ENCODE peak calls at places on chromosomes 7 and 10, in ten cellular contexts. S is upper lobe of right lung, A is pancreas, K is cardiac muscle cell, W is MM.1S, Z is lung, Q is stomach, H is kidney, P is prostate gland, C is left ventricle myocardium inferior. B is an unnamed sample. For H3K4me1, the result is how much of the 10 kb centered on the place peaks cover.

GRCh38 chr10:101625821-101626412 is 37.8 kb downstream of the DPCD start:
- DNase-seq in S (peak), A (no peak), K (no peak), W (no peak), Z (no peak), Q (no peak), H (peak), P (no peak), C (no peak), B (no peak)

GRCh38 chr10:96904648-96905047 is 72.5 kb downstream of the LCOR start:
- DNase-seq in S (no peak), A (no peak), K (no peak), W (no peak), Z (no peak), Q (no peak), H (no peak), P (no peak), C (no peak), B (no peak)

GRCh38 chr7:29483219-29484104 is 80.2 kb upstream of the PRR15 start:
- DNase-seq in S (no peak), A (no peak), K (no peak), W (no peak), Z (no peak), Q (no peak), H (no peak), P (no peak), C (peak), B (no peak)

GRCh38 chr7:96322847-96323461 is 1.1 kb upstream of the SLC25A13 start:
- DNase-seq in S (no peak), A (no peak), K (no peak), W (no peak), Z (no peak), Q (no peak), H (no peak), P (no peak), C (no peak), B (no peak)

GRCh38 chr7:116592445-116592844 is 67.6 kb downstream of the CAV1 start:
- DNase-seq in S (no peak), A (no peak), K (no peak), W (no peak), Z (peak), Q (peak), H (no peak), P (no peak), C (peak), B (no peak)

GRCh38 chr10:69757553-69758309 is 44.0 kb upstream of the COL13A1 start:
- DNase-seq in S (no peak), A (no peak), K (peak), W (no peak), Z (no peak), Q (peak), H (peak), P (no peak), C (peak), B (no peak)

GRCh38 chr7:157336383-157337315 is at the start of gene DNAJB6:
- DNase-seq in S (peak), A (peak), K (peak), W (peak), Z (peak), Q (peak), H (peak), P (peak), C (peak), B (peak)

GRCh38 chr10:45308707-45309106 is 6.7 kb downstream of the OR13A1 start:
- DNase-seq in S (no peak), A (no peak), K (peak), W (peak), Z (no peak), Q (no peak), H (no peak), P (no peak), C (no peak), B (no peak)

GRCh38 chr7:142371586-142372377 is 113.9 kb upstream of the PRSS58 start:
- DNase-seq in S (no peak), A (no peak), K (no peak), W (no peak), Z (no peak), Q (no peak), H (no peak), P (no peak), C (no peak), B (no peak)

GRCh38 chr7:135274495-135275268 is 41.0 kb downstream of the STRA8 start:
- DNase-seq in S (no peak), A (peak), K (peak), W (peak), Z (peak), Q (peak), H (no peak), P (peak), C (peak), B (peak)

GRCh38 chr7:66758964-66759628 is 18.6 kb downstream of the RABGEF1 start:
- DNase-seq in S (no peak), A (no peak), K (no peak), W (no peak), Z (no peak), Q (no peak), H (no peak), P (no peak), C (no peak), B (no peak)

GRCh38 chr10:17848646-17849045 is 39.5 kb downstream of the MRC1 start:
- DNase-seq in S (no peak), A (no peak), K (no peak), W (no peak), Z (no peak), Q (no peak), H (no peak), P (no peak), C (no peak), B (no peak)

GRCh38 chr10:17851611-17852010 is 42.5 kb downstream of the MRC1 start:
- DNase-seq in S (peak), A (no peak), K (no peak), W (no peak), Z (peak), Q (no peak), H (no peak), P (no peak), C (peak), B (no peak)

GRCh38 chr10:17850526-17850925 is 41.4 kb downstream of the MRC1 start:
- DNase-seq in S (no peak), A (no peak), K (no peak), W (no peak), Z (no peak), Q (no peak), H (no peak), P (no peak), C (no peak), B (no peak)

DNA sequence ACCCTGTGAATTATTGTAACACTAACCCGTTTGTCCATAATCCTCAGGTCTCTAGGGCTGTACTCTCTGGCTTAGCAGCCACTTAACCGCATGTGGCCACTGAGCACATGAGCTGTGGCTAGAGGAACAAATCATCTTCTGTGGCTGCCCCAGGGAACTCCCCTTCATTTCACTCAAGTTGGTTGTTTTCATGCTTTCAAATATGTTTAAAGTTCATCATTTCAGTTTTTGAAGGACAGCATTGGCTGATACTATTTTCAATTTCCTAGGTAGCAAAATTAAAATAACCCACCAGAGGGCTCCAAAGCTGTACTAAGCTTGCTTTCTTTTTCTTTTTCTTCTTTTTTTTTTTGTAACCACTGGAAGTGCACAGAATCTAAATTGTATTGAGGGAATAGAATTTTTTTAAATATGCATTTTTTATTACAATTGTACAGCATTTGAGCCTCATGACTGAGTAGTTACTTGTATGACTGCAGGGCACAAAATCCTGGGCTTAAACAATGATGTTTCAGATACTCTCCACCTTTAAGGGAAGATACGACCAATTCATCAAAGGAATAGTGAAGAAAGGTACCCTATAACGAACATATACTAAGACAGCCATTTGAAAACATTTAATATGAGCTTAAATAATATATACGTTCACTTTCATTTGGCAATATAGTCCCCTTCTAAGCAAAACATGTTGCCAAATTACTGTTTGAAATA is 38.6 kb downstream of the MRC1 start:
- DNase-seq in S (no peak), A (no peak), K (peak), W (peak), Z (no peak), Q (no peak), H (no peak), P (no peak), C (no peak), B (peak)
- TF ChIP-seq CTCF in S (peak), A (peak), K (peak), W (peak), Z (peak), Q (no peak), H (peak), P (no peak), C (peak), B (peak)

GRCh38 chr10:114374141-114374791 is 30.0 kb downstream of the AFAP1L2 start:
- DNase-seq in S (no peak), A (peak), K (no peak), W (no peak), Z (no peak), Q (no peak), H (peak), P (no peak), C (peak), B (no peak)

GRCh38 chr10:114376523-114376922 is 27.8 kb downstream of the AFAP1L2 start:
- DNase-seq in S (no peak), A (no peak), K (no peak), W (no peak), Z (no peak), Q (no peak), H (no peak), P (no peak), C (no peak), B (no peak)

GRCh38 chr10:114370993-114371392 is 33.3 kb downstream of the AFAP1L2 start:
- DNase-seq in S (no peak), A (no peak), K (no peak), W (no peak), Z (no peak), Q (no peak), H (no peak), P (no peak), C (no peak), B (no peak)

GRCh38 chr10:114372179-114372578 is 32.1 kb downstream of the AFAP1L2 start:
- DNase-seq in S (no peak), A (no peak), K (no peak), W (no peak), Z (no peak), Q (no peak), H (no peak), P (no peak), C (no peak), B (peak)

DNA sequence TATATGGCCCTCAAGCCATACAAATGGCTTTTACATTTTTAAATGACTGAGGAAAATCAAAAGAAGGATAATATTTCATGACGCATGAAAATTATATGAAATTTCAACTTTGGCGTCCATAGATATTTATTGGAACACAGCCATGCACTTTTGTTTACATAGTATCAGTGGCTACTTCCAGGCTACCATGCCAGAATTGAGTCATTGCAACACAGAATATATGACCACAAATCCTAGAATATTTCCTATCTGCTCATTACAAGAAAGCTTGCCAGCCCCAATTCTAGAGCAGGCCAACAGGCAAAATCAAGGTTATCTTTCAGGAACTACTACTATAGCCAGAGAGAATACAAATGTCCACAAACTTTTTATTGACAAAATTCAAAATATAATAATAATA is 29.2 kb downstream of the AFAP1L2 start:
- DNase-seq in S (no peak), A (no peak), K (no peak), W (no peak), Z (no peak), Q (no peak), H (no peak), P (no peak), C (no peak), B (no peak)
- H3K4me1 ChIP-seq in S (under half), A (under half), K (under half), W (under half), Z (under half), Q (under half), H (under half), P (under half), C (under half), B (under half)

GRCh38 chr10:88978463-88978862 is 12.1 kb upstream of the FAS start:
- DNase-seq in S (no peak), A (no peak), K (no peak), W (no peak), Z (no peak), Q (no peak), H (no peak), P (no peak), C (no peak), B (no peak)

GRCh38 chr10:88975377-88975720 is 15.2 kb upstream of the FAS start:
- DNase-seq in S (no peak), A (no peak), K (no peak), W (no peak), Z (no peak), Q (no peak), H (no peak), P (no peak), C (no peak), B (no peak)

GRCh38 chr10:88974446-88975376 is 15.9 kb upstream of the FAS start:
- DNase-seq in S (no peak), A (no peak), K (no peak), W (peak), Z (no peak), Q (no peak), H (no peak), P (no peak), C (no peak), B (no peak)

GRCh38 chr10:88971668-88972067 is 18.9 kb upstream of the FAS start:
- DNase-seq in S (no peak), A (no peak), K (no peak), W (no peak), Z (no peak), Q (no peak), H (no peak), P (no peak), C (no peak), B (no peak)

DNA sequence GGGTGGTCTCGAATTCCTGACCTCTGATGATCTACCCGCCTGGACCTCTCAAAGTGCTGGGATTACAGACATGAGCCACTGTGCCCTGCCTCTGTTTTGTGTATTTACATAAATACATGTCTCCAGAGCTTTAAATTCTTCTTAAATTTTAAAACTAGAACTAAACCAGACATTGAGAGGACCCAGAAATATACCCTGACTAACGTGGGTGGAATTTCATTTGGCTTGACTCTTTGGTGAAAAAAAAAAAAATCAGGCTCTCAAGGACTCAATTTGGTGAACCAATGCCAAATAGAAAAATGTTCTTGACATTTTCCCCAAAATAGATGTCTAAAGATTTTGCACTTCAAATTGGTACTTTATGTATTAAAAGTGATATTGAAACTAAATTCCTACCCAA is 16.6 kb upstream of the FAS start:
- DNase-seq in S (no peak), A (no peak), K (no peak), W (no peak), Z (no peak), Q (no peak), H (no peak), P (no peak), C (no peak), B (no peak)
- H3K4me3 ChIP-seq in S (no peak), A (no peak), K (no peak), W (no peak), Z (no peak), Q (no peak), H (no peak), P (no peak), C (peak), B (no peak)

GRCh38 chr7:77696057-77696642 is at the start of gene RSBN1L:
- DNase-seq in S (peak), A (peak), K (peak), W (peak), Z (peak), Q (peak), H (peak), P (peak), C (peak), B (peak)
- TF ChIP-seq CTCF in S (peak), A (no peak), K (peak), W (peak), Z (peak), Q (peak), H (peak), P (peak), C (peak), B (peak)